ENCODE peak calls at places on chromosomes 3 and 15, in eight cellular contexts. G is activated CD4-positive, alpha-beta T cell treated with anti-CD3 and anti-CD28 coated beads, Interleukin-2, amount 10 ng/mL, durations not matched to agents 7 days and 5 days; N is adipocyte; X is activated CD8-positive, alpha-beta memory T cell treated with anti-CD3 and anti-CD28 coated beads, Interleukin-2, amount 10 ng/mL, durations not matched to agents 7 days and 5 days; W is GM12891; P is OCI-M1; U is heart left ventricle; F is CD4-positive, alpha-beta T cell. J is an unnamed sample.

GRCh38 chr15:100968043-100968966 is 49.1 kb downstream of the LRRK1 start:
- DNase-seq in G (no peak), N (peak; percentile 59), X (no peak), W (no peak), P (no peak), U (no peak), F (no peak), J (no peak)

GRCh38 chr15:87851497-87851896 is 405.0 kb downstream of the NTRK3 start:
- DNase-seq in G (no peak), N (no peak), X (no peak), W (no peak), P (no peak), U (peak; percentile 77), F (no peak), J (no peak)

GRCh38 chr3:186815490-186815889 is 9.2 kb upstream of the RFC4 start:
- DNase-seq in G (no peak), N (peak; percentile 30), X (no peak), W (no peak), P (peak; percentile 49), U (no peak), F (no peak), J (no peak)

GRCh38 chr3:59189561-59190338 is 139.9 kb upstream of the CFAP20DC start:
- DNase-seq in G (no peak), N (no peak), X (no peak), W (no peak), P (no peak), U (no peak), F (no peak), J (no peak)

GRCh38 chr3:14124223-14124614 is 451 bp downstream of the CHCHD4 start:
- DNase-seq in G (peak; percentile 69), N (peak; percentile 61), X (peak; percentile 81), W (peak; percentile 47), P (peak; percentile 88), U (peak; percentile 83), F (peak; percentile 48), J (no peak)

GRCh38 chr3:37223084-37223975 is 48.9 kb upstream of the LRRFIP2 start:
- DNase-seq in G (no peak), N (no peak), X (no peak), W (no peak), P (peak; percentile 27), U (no peak), F (no peak), J (no peak)

GRCh38 chr3:41630708-41631107 is 331.2 kb downstream of the ULK4 start:
- DNase-seq in G (no peak), N (peak; percentile 63), X (no peak), W (no peak), P (no peak), U (no peak), F (no peak), J (no peak)

GRCh38 chr15:42152196-42152920 is 4.1 kb downstream of the PLA2G4F start:
- DNase-seq in G (no peak), N (no peak), X (no peak), W (no peak), P (no peak), U (peak; percentile 74), F (no peak), J (no peak)

GRCh38 chr3:107493134-107493533 is 29.6 kb upstream of the BBX start:
- DNase-seq in G (no peak), N (no peak), X (no peak), W (no peak), P (no peak), U (no peak), F (no peak), J (no peak)

GRCh38 chr3:36312351-36312750 is 68.0 kb upstream of the STAC start:
- DNase-seq in G (no peak), N (no peak), X (no peak), W (no peak), P (no peak), U (no peak), F (no peak), J (no peak)

GRCh38 chr3:49673715-49674490 is at the start of gene APEH:
- DNase-seq in G (peak; percentile 98), N (peak; percentile 99), X (peak; percentile 99), W (peak; percentile 98), P (no peak), U (peak; percentile 98), F (peak; percentile 94), J (peak; percentile 93)